ENCODE peak calls at places on chromosome 18, in nine cellular contexts. M is bronchial epithelial cell; N is AG09309; Z is A549; A is CD8-positive, alpha-beta T cell; L is OCI-LY7; Y is astrocyte of the spinal cord; J is PC-9; K is retinal pigment epithelial cell. H is an unnamed sample.

GRCh38 chr18:25896178-25896780 is 194.1 kb downstream of the SS18 start:
- DNase-seq in Y (peak), A (no peak), M (peak), Z (peak), J (no peak), L (peak), N (peak), K (peak), H (peak)

GRCh38 chr18:79610461-79611039 is 69.1 kb upstream of the CTDP1 start:
- DNase-seq in Z (no peak), K (no peak), L (no peak), J (no peak), Y (no peak), A (no peak), M (no peak), N (no peak), H (no peak)

GRCh38 chr18:160831-161570 is 2.6 kb downstream of the USP14 start:
- DNase-seq in A (no peak), Z (no peak), M (no peak), J (no peak), L (no peak), Y (no peak), N (no peak), K (no peak), H (no peak)

GRCh38 chr18:74115046-74115445 is 32.6 kb downstream of the FBXO15 start:
- DNase-seq in J (no peak), Y (peak), K (peak), N (peak), A (no peak), Z (no peak), M (peak), L (no peak), H (no peak)

GRCh38 chr18:78688916-78689315 is 290.7 kb upstream of the SALL3 start:
- DNase-seq in M (no peak), L (no peak), J (no peak), K (no peak), Y (no peak), Z (no peak), A (no peak), N (no peak), H (no peak)

GRCh38 chr18:42374961-42375360 is 419.9 kb downstream of the PIK3C3 start:
- DNase-seq in L (no peak), A (no peak), Y (no peak), J (no peak), N (no peak), K (no peak), M (no peak), Z (no peak), H (no peak)

GRCh38 chr18:6200375-6200774 is 214.3 kb downstream of the L3MBTL4 start:
- DNase-seq in K (no peak), Y (no peak), Z (no peak), J (no peak), A (no peak), N (no peak), L (no peak), M (no peak), H (no peak)

GRCh38 chr18:72206814-72207213 is 337.3 kb downstream of the CBLN2 start:
- DNase-seq in Z (no peak), J (no peak), M (no peak), A (no peak), K (no peak), L (no peak), Y (peak), N (no peak), H (no peak)

GRCh38 chr18:8860845-8861642 is 155.7 kb downstream of the MTCL1 start:
- DNase-seq in K (no peak), A (no peak), Y (no peak), N (no peak), Z (no peak), J (peak), M (peak), L (peak), H (no peak)

GRCh38 chr18:79394438-79395307 is 1.1 kb upstream of the NFATC1 start:
- DNase-seq in Y (peak), A (no peak), K (no peak), J (no peak), N (no peak), Z (no peak), L (peak), M (peak), H (no peak)

GRCh38 chr18:48643262-48643661 is 104.4 kb downstream of the CTIF start:
- DNase-seq in L (no peak), N (no peak), K (no peak), J (no peak), Y (no peak), Z (no peak), A (no peak), M (no peak), H (no peak)

GRCh38 chr18:28019425-28020108 is 157.4 kb downstream of the CDH2 start:
- DNase-seq in Z (no peak), K (no peak), Y (no peak), J (no peak), M (peak), N (no peak), L (no peak), A (no peak), H (no peak)

GRCh38 chr18:40489301-40489700 is 1465.7 kb upstream of the PIK3C3 start:
- DNase-seq in J (no peak), L (no peak), A (no peak), M (no peak), N (no peak), Y (no peak), Z (no peak), K (no peak), H (no peak)

GRCh38 chr18:48831113-48831759 is 119.5 kb downstream of the SMAD7 start:
- DNase-seq in L (no peak), M (no peak), J (no peak), Y (no peak), Z (no peak), N (no peak), A (peak), K (no peak), H (no peak)

GRCh38 chr18:26225915-26226228 is 373 bp upstream of the TAF4B start:
- DNase-seq in A (no peak), L (no peak), K (no peak), Y (no peak), Z (no peak), M (no peak), N (no peak), J (no peak), H (no peak)

GRCh38 chr18:6205706-6206105 is 209.0 kb downstream of the L3MBTL4 start:
- DNase-seq in Z (no peak), N (no peak), M (no peak), L (no peak), Y (peak), K (no peak), J (no peak), A (no peak), H (no peak)

GRCh38 chr18:54220406-54220805 is 4.1 kb downstream of the MBD2 start:
- DNase-seq in K (no peak), M (no peak), Y (no peak), L (peak), N (no peak), A (no peak), Z (no peak), J (no peak), H (no peak)

GRCh38 chr18:67672719-67673118 is 156.2 kb upstream of the DSEL start:
- DNase-seq in Z (no peak), A (no peak), L (no peak), M (no peak), J (no peak), N (no peak), Y (peak), K (no peak), H (no peak)

GRCh38 chr18:40094441-40094840 is 1860.6 kb upstream of the PIK3C3 start:
- DNase-seq in K (no peak), L (no peak), M (peak), Y (peak), A (no peak), N (no peak), J (no peak), Z (no peak), H (no peak)

GRCh38 chr18:27931563-27931962 is 245.4 kb downstream of the CDH2 start:
- DNase-seq in L (no peak), J (no peak), N (no peak), A (no peak), Y (no peak), Z (no peak), M (no peak), K (no peak), H (no peak)

GRCh38 chr18:79069792-79070151 is 578 bp downstream of the ATP9B start:
- DNase-seq in M (peak), A (no peak), J (no peak), N (no peak), K (no peak), Z (no peak), Y (peak), L (no peak), H (no peak)

GRCh38 chr18:23301971-23302370 is 151.1 kb upstream of the RIOK3 start:
- DNase-seq in J (no peak), K (no peak), Y (no peak), A (no peak), M (no peak), L (peak), Z (no peak), N (no peak), H (no peak)

GRCh38 chr18:32386466-32386865 is 84.2 kb downstream of the GAREM1 start:
- DNase-seq in L (no peak), A (no peak), Y (no peak), N (no peak), J (no peak), M (no peak), K (no peak), Z (no peak), H (no peak)

GRCh38 chr18:36211612-36212065 is 24.3 kb downstream of the MOCOS start:
- DNase-seq in M (no peak), Y (no peak), L (no peak), K (no peak), A (no peak), Z (no peak), N (no peak), J (no peak), H (peak)

GRCh38 chr18:78242796-78243195 is 736.8 kb upstream of the SALL3 start:
- DNase-seq in N (no peak), J (no peak), M (no peak), Y (no peak), A (no peak), L (no peak), Z (no peak), K (no peak), H (no peak)

GRCh38 chr18:7034924-7035323 is 82.7 kb downstream of the LAMA1 start:
- DNase-seq in J (no peak), M (no peak), Z (no peak), A (no peak), Y (no peak), N (no peak), K (no peak), L (no peak), H (no peak)

GRCh38 chr18:48959921-48960920 is 9.5 kb upstream of the SMAD7 start:
- DNase-seq in L (no peak), M (peak), A (no peak), Z (no peak), N (no peak), J (no peak), Y (no peak), K (no peak), H (no peak)

GRCh38 chr18:267380-267687 is 513 bp downstream of the THOC1 start:
- DNase-seq in A (no peak), Z (peak), M (peak), J (no peak), L (peak), N (no peak), K (no peak), Y (no peak), H (no peak)

GRCh38 chr18:5582054-5582453 is 38.3 kb upstream of the EPB41L3 start:
- DNase-seq in Y (peak), A (no peak), L (no peak), J (no peak), Z (no peak), N (peak), M (no peak), K (no peak), H (no peak)

GRCh38 chr18:10687161-10687925 is 161.5 kb downstream of the NAPG start:
- DNase-seq in N (no peak), A (no peak), J (no peak), Z (no peak), Y (no peak), L (no peak), K (no peak), M (peak), H (no peak)

GRCh38 chr18:5851998-5852397 is 43.3 kb downstream of the TMEM200C start:
- DNase-seq in J (no peak), K (no peak), N (no peak), Y (no peak), M (no peak), A (no peak), L (no peak), Z (no peak), H (no peak)

GRCh38 chr18:56789004-56789888 is 138.1 kb downstream of the WDR7 start:
- DNase-seq in Y (peak), M (peak), N (no peak), A (no peak), K (no peak), Z (peak), L (peak), J (no peak), H (peak)

GRCh38 chr18:55206941-55207340 is 247.7 kb upstream of the CCDC68 start:
- DNase-seq in L (no peak), A (no peak), M (peak), Y (no peak), J (no peak), K (no peak), Z (no peak), N (no peak), H (no peak)

GRCh38 chr18:32831781-32832180 is 59.0 kb upstream of the KLHL14 start:
- DNase-seq in Y (no peak), Z (no peak), M (peak), N (no peak), A (no peak), K (no peak), J (no peak), L (no peak), H (no peak)

GRCh38 chr18:58253871-58254270 is 209.8 kb downstream of the NEDD4L start:
- DNase-seq in K (no peak), Z (no peak), A (no peak), M (no peak), J (peak), L (no peak), N (no peak), Y (no peak), H (no peak)

GRCh38 chr18:58256316-58257080 is 212.5 kb downstream of the NEDD4L start:
- DNase-seq in Y (no peak), N (no peak), Z (no peak), K (no peak), J (no peak), M (no peak), L (no peak), A (no peak), H (no peak)

GRCh38 chr18:58255701-58256311 is 211.8 kb downstream of the NEDD4L start:
- DNase-seq in N (no peak), A (no peak), K (no peak), Z (no peak), M (no peak), L (no peak), J (no peak), Y (no peak), H (no peak)

GRCh38 chr18:58253318-58253717 is 209.3 kb downstream of the NEDD4L start:
- DNase-seq in Z (no peak), N (no peak), L (no peak), A (no peak), Y (no peak), K (no peak), J (no peak), M (no peak), H (no peak)

GRCh38 chr18:58254873-58255511 is 211.0 kb downstream of the NEDD4L start:
- DNase-seq in Z (no peak), A (no peak), J (no peak), N (peak), M (no peak), K (no peak), Y (peak), L (no peak), H (no peak)
- H3K4me3 ChIP-seq in Z (no peak), A (no peak), J (no peak), N (no peak), M (no peak), K (no peak), Y (peak), L (no peak), H (no peak)

GRCh38 chr18:60411715-60412114 is 39.1 kb upstream of the MC4R start:
- DNase-seq in Y (no peak), J (no peak), L (peak), N (no peak), K (no peak), A (no peak), Z (no peak), M (peak), H (peak)
- TF ChIP-seq CTCF in Y (peak), J (no peak), L (peak), N (peak), K (peak), A (no peak), Z (no peak), M (peak), H (peak)

GRCh38 chr18:2848145-2848878 is 1.5 kb downstream of the EMILIN2 start:
- DNase-seq in Z (no peak), J (no peak), A (no peak), L (no peak), Y (peak), M (no peak), K (no peak), N (no peak), H (no peak)
- H3K4me3 ChIP-seq in Z (peak), J (no peak), A (peak), L (no peak), Y (peak), M (no peak), K (peak), N (peak), H (peak)

GRCh38 chr18:12599543-12599942 is 58.4 kb downstream of the SPIRE1 start:
- DNase-seq in M (peak), Z (no peak), K (no peak), N (no peak), L (no peak), J (peak), A (no peak), Y (no peak), H (no peak)

GRCh38 chr18:12606592-12607315 is 51.2 kb downstream of the SPIRE1 start:
- DNase-seq in J (peak), N (peak), A (no peak), K (peak), M (peak), Y (peak), Z (no peak), L (no peak), H (no peak)

GRCh38 chr18:12599966-12600365 is 57.9 kb downstream of the SPIRE1 start:
- DNase-seq in Y (no peak), Z (no peak), L (no peak), J (no peak), K (no peak), A (no peak), M (no peak), N (no peak), H (no peak)

GRCh38 chr18:12608292-12608691 is 49.6 kb downstream of the SPIRE1 start:
- DNase-seq in Y (peak), J (no peak), Z (no peak), K (no peak), N (no peak), A (no peak), M (peak), L (no peak), H (no peak)

DNA sequence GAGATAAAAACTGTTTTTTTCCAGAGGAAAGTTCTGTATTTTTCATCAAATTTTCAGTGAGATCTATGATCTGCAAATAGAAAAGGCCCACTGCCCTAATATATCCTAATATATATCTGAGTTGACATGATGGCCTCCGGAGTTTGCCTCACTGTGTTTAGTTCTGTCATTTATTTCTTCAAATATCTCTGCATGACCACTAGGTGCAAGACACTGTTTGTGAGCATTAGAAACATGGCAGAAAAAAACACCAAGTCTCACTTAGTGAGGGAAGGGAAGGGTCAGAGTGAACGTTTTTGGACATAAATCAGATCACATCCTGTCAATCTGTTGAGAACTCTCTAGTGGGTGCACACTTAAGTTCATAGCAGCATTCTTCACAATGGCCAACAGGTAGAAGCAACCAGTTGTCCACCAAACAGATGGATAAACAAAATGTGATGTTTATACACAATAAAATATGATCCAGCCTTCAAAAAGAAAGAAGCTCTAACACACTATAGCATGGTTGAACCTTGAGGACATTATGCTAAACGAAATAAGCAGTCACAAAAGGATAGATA is 53.4 kb downstream of the SPIRE1 start:
- DNase-seq in L (no peak), M (no peak), Z (peak), K (no peak), N (no peak), A (no peak), J (no peak), Y (no peak), H (no peak)
- TF ChIP-seq CTCF in L (peak), M (no peak), Z (no peak), K (peak), N (no peak), A (no peak), J (no peak), Y (peak), H (peak)

DNA sequence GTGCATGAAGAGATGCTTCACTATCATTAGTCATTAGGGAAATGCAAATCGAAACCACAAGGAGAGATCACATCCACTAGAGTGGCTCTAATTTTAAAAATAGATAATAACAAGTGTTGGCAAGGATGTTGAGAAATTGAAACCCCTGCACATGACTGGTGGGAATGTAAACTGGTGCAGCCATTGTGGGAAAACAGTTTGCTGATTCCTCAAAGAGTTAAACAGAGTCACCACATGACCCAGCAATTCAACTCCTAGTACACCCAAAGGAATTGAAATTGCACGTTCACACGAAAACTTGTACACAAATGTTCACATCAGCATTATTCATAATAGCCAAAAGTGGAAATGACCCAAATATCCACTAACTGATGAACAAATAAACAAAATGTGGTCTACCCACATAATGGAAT is 179.5 kb downstream of the BCL2 start:
- DNase-seq in J (no peak), Y (no peak), M (no peak), L (no peak), K (no peak), A (no peak), Z (no peak), N (no peak), H (peak)
- H3K4me3 ChIP-seq in J (no peak), Y (no peak), M (no peak), L (no peak), K (no peak), A (no peak), Z (no peak), N (no peak), H (no peak)

DNA sequence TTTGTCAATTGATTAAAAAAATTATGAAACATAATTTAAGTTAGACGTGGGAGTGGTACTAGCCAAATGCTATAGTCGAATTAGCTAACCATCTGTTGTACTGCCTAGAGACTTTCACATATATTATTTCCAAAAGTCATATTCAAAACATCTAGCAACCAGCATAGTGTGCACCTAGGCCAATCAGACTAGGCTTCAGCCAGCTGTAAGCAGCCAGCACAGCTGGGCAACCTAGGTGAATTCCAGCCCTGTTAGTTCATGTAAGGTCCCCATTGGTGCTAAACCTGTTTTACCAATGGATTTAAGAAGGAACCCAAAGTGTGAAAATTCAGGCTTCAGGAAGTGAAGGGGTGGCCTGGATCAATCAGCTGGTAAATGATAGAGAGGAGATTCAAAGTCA is 144.3 kb downstream of the BCL2 start:
- DNase-seq in A (no peak), L (no peak), M (no peak), J (no peak), Y (no peak), Z (no peak), N (no peak), K (no peak), H (peak)
- TF ChIP-seq CTCF in A (no peak), L (no peak), M (no peak), J (no peak), Y (no peak), Z (no peak), N (no peak), K (no peak), H (no peak)

H was measured in GM12865.